ENCODE peak calls at places on chromosomes 6 and 20, in eight cellular contexts. One of them, this sample, is unnamed.
A peak's percentile ranks its signal among the peaks of the same experiment; 100 is the strongest.

GRCh38 chr6:114249522-114249921 is 93.3 kb downstream of the HS3ST5 start:
- DNase-seq in mammary epithelial cell: no peak
- DNase-seq in tibial artery: no peak
- DNase-seq in IMR-90: no peak
- DNase-seq in AG04450: no peak
- DNase-seq in prostate gland: no peak
- DNase-seq in effector memory CD4-positive, alpha-beta T cell: no peak
- DNase-seq in psoas muscle: no peak
- DNase-seq in this sample: no peak

GRCh38 chr6:25202505-25202904 is 76.7 kb upstream of the CARMIL1 start:
- DNase-seq in mammary epithelial cell: peak; percentile 39
- DNase-seq in tibial artery: no peak
- DNase-seq in IMR-90: peak; percentile 89
- DNase-seq in AG04450: peak; percentile 52
- DNase-seq in prostate gland: no peak
- DNase-seq in effector memory CD4-positive, alpha-beta T cell: no peak
- DNase-seq in psoas muscle: no peak
- DNase-seq in this sample: no peak

GRCh38 chr6:75149696-75150095 is 56.2 kb downstream of the COL12A1 start:
- DNase-seq in mammary epithelial cell: no peak
- DNase-seq in tibial artery: no peak
- DNase-seq in IMR-90: no peak
- DNase-seq in AG04450: no peak
- DNase-seq in prostate gland: no peak
- DNase-seq in effector memory CD4-positive, alpha-beta T cell: no peak
- DNase-seq in psoas muscle: no peak
- DNase-seq in this sample: no peak

GRCh38 chr6:6891074-6891754 is 216.5 kb upstream of the RREB1 start:
- DNase-seq in mammary epithelial cell: no peak
- DNase-seq in tibial artery: no peak
- DNase-seq in IMR-90: no peak
- DNase-seq in AG04450: no peak
- DNase-seq in prostate gland: no peak
- DNase-seq in effector memory CD4-positive, alpha-beta T cell: no peak
- DNase-seq in psoas muscle: no peak
- DNase-seq in this sample: no peak

GRCh38 chr6:11744753-11745152 is 33.9 kb downstream of the ADTRP start:
- DNase-seq in mammary epithelial cell: no peak
- DNase-seq in tibial artery: peak; percentile 90
- DNase-seq in IMR-90: peak; percentile 71
- DNase-seq in AG04450: peak; percentile 21
- DNase-seq in prostate gland: no peak
- DNase-seq in effector memory CD4-positive, alpha-beta T cell: no peak
- DNase-seq in psoas muscle: peak; percentile 69
- DNase-seq in this sample: no peak

GRCh38 chr6:124795879-124796838 is 166.1 kb upstream of the RNF217 start:
- DNase-seq in mammary epithelial cell: no peak
- DNase-seq in tibial artery: no peak
- DNase-seq in IMR-90: peak; percentile 1
- DNase-seq in AG04450: no peak
- DNase-seq in prostate gland: peak; percentile 11
- DNase-seq in effector memory CD4-positive, alpha-beta T cell: no peak
- DNase-seq in psoas muscle: no peak
- DNase-seq in this sample: no peak

GRCh38 chr6:125213936-125214335 is 60.4 kb downstream of the TPD52L1 start:
- DNase-seq in mammary epithelial cell: no peak
- DNase-seq in tibial artery: no peak
- DNase-seq in IMR-90: no peak
- DNase-seq in AG04450: no peak
- DNase-seq in prostate gland: no peak
- DNase-seq in effector memory CD4-positive, alpha-beta T cell: no peak
- DNase-seq in psoas muscle: no peak
- DNase-seq in this sample: no peak

GRCh38 chr20:38386004-38386403 is 39.7 kb downstream of the LBP start:
- DNase-seq in mammary epithelial cell: no peak
- DNase-seq in tibial artery: no peak
- DNase-seq in IMR-90: no peak
- DNase-seq in AG04450: no peak
- DNase-seq in prostate gland: no peak
- DNase-seq in effector memory CD4-positive, alpha-beta T cell: no peak
- DNase-seq in psoas muscle: no peak
- DNase-seq in this sample: no peak

GRCh38 chr6:37934276-37934675 is 114.7 kb downstream of the ZFAND3 start:
- DNase-seq in mammary epithelial cell: no peak
- DNase-seq in tibial artery: no peak
- DNase-seq in IMR-90: peak; percentile 56
- DNase-seq in AG04450: no peak
- DNase-seq in prostate gland: no peak
- DNase-seq in effector memory CD4-positive, alpha-beta T cell: no peak
- DNase-seq in psoas muscle: no peak
- DNase-seq in this sample: no peak

GRCh38 chr6:82015043-82015442 is 232.5 kb downstream of the IBTK start:
- DNase-seq in mammary epithelial cell: peak; percentile 61
- DNase-seq in tibial artery: no peak
- DNase-seq in IMR-90: no peak
- DNase-seq in AG04450: no peak
- DNase-seq in prostate gland: no peak
- DNase-seq in effector memory CD4-positive, alpha-beta T cell: no peak
- DNase-seq in psoas muscle: no peak
- DNase-seq in this sample: no peak

GRCh38 chr6:7617954-7618764 is 28.2 kb downstream of the SNRNP48 start:
- DNase-seq in mammary epithelial cell: peak; percentile 98
- DNase-seq in tibial artery: peak; percentile 68
- DNase-seq in IMR-90: peak; percentile 32
- DNase-seq in AG04450: no peak
- DNase-seq in prostate gland: peak; percentile 76
- DNase-seq in effector memory CD4-positive, alpha-beta T cell: no peak
- DNase-seq in psoas muscle: peak; percentile 24
- DNase-seq in this sample: no peak

GRCh38 chr6:157657754-157658153 is 165.3 kb upstream of the SNX9 start:
- DNase-seq in mammary epithelial cell: no peak
- DNase-seq in tibial artery: no peak
- DNase-seq in IMR-90: no peak
- DNase-seq in AG04450: no peak
- DNase-seq in prostate gland: no peak
- DNase-seq in effector memory CD4-positive, alpha-beta T cell: no peak
- DNase-seq in psoas muscle: no peak
- DNase-seq in this sample: no peak

GRCh38 chr6:20191951-20192350 is 20.3 kb downstream of the MBOAT1 start:
- DNase-seq in mammary epithelial cell: no peak
- DNase-seq in tibial artery: no peak
- DNase-seq in IMR-90: no peak
- DNase-seq in AG04450: no peak
- DNase-seq in prostate gland: no peak
- DNase-seq in effector memory CD4-positive, alpha-beta T cell: no peak
- DNase-seq in psoas muscle: no peak
- DNase-seq in this sample: no peak

GRCh38 chr20:59395729-59396128 is 95.3 kb downstream of the EDN3 start:
- DNase-seq in mammary epithelial cell: no peak
- DNase-seq in tibial artery: no peak
- DNase-seq in IMR-90: no peak
- DNase-seq in AG04450: no peak
- DNase-seq in prostate gland: no peak
- DNase-seq in effector memory CD4-positive, alpha-beta T cell: no peak
- DNase-seq in psoas muscle: no peak
- DNase-seq in this sample: no peak
- H3K27ac ChIP-seq in mammary epithelial cell: no peak overlapping the region
- H3K27ac ChIP-seq in tibial artery: no peak overlapping the region
- H3K27ac ChIP-seq in IMR-90: no peak overlapping the region
- H3K27ac ChIP-seq in AG04450: no peak overlapping the region
- H3K27ac ChIP-seq in prostate gland: no peak overlapping the region
- H3K27ac ChIP-seq in effector memory CD4-positive, alpha-beta T cell: no peak overlapping the region
- H3K27ac ChIP-seq in psoas muscle: no peak overlapping the region
- H3K27ac ChIP-seq in this sample: no peak overlapping the region

GRCh38 chr6:5705256-5705655 is 301.5 kb downstream of the NRN1 start:
- DNase-seq in mammary epithelial cell: no peak
- DNase-seq in tibial artery: no peak
- DNase-seq in IMR-90: no peak
- DNase-seq in AG04450: no peak
- DNase-seq in prostate gland: no peak
- DNase-seq in effector memory CD4-positive, alpha-beta T cell: no peak
- DNase-seq in psoas muscle: no peak
- DNase-seq in this sample: no peak

GRCh38 chr6:5710516-5710915 is 296.2 kb downstream of the NRN1 start:
- DNase-seq in mammary epithelial cell: no peak
- DNase-seq in tibial artery: no peak
- DNase-seq in IMR-90: no peak
- DNase-seq in AG04450: no peak
- DNase-seq in prostate gland: no peak
- DNase-seq in effector memory CD4-positive, alpha-beta T cell: no peak
- DNase-seq in psoas muscle: no peak
- DNase-seq in this sample: no peak

GRCh38 chr6:5701086-5701661 is 305.6 kb downstream of the NRN1 start:
- DNase-seq in mammary epithelial cell: no peak
- DNase-seq in tibial artery: no peak
- DNase-seq in IMR-90: no peak
- DNase-seq in AG04450: no peak
- DNase-seq in prostate gland: no peak
- DNase-seq in effector memory CD4-positive, alpha-beta T cell: no peak
- DNase-seq in psoas muscle: no peak
- DNase-seq in this sample: no peak

GRCh38 chr6:5707646-5708045 is 299.1 kb downstream of the NRN1 start:
- DNase-seq in mammary epithelial cell: no peak
- DNase-seq in tibial artery: no peak
- DNase-seq in IMR-90: no peak
- DNase-seq in AG04450: no peak
- DNase-seq in prostate gland: no peak
- DNase-seq in effector memory CD4-positive, alpha-beta T cell: no peak
- DNase-seq in psoas muscle: no peak
- DNase-seq in this sample: no peak

DNA sequence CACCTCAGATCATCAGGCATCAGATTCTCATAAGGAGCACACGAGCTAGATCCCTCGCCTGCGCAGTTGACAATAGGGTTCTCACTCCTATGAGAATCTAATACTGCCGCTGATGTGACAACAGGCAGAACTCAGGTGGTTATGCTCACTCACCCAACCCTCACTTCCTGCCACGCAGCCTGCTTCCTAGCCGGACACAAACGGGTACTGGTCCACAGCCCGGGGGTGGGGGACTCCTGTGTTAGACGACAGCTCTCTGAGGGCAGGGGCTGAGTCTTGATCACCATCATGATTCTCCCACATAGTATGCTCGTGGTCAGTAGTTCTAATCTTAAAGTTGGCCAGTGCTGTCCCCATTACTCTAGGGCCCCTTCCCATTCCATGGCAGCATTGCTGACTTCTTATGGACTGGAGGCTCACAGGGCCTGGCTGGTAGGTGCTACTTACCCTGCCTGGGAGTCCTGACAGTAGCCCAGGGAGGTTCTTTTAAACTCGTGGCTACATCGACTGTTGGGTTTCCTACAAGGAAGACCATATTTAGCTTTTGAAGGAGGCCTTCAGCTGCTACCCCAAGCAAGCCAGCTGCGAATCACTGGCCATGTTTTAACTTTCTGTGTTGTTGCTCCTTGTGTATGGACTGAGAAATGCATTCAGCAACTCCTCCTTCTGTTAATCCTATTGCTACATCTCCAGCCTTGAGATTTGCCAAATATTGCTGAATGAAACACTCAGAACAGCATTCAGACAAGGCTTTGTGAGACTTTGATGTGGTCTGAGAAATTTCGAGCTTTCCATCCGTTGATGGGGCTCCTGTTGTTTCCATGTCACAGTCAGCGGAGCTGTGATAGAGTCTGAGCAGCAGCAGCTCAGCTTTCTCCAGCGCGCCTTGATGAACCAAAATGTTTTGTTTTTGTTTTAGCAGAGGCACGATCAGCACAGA is 300.4 kb downstream of the NRN1 start:
- DNase-seq in mammary epithelial cell: no peak
- DNase-seq in tibial artery: no peak
- DNase-seq in IMR-90: no peak
- DNase-seq in AG04450: no peak
- DNase-seq in prostate gland: no peak
- DNase-seq in effector memory CD4-positive, alpha-beta T cell: no peak
- DNase-seq in psoas muscle: no peak
- DNase-seq in this sample: no peak
- H3K4me3 ChIP-seq in mammary epithelial cell: no peak overlapping the region
- H3K4me3 ChIP-seq in tibial artery: no peak overlapping the region
- H3K4me3 ChIP-seq in IMR-90: no peak overlapping the region
- H3K4me3 ChIP-seq in AG04450: no peak overlapping the region
- H3K4me3 ChIP-seq in prostate gland: no peak overlapping the region
- H3K4me3 ChIP-seq in effector memory CD4-positive, alpha-beta T cell: no peak overlapping the region
- H3K4me3 ChIP-seq in psoas muscle: no peak overlapping the region
- H3K4me3 ChIP-seq in this sample: no peak overlapping the region

GRCh38 chr20:8360035-8360434 is 228.0 kb downstream of the PLCB1 start:
- DNase-seq in mammary epithelial cell: no peak
- DNase-seq in tibial artery: no peak
- DNase-seq in IMR-90: no peak
- DNase-seq in AG04450: no peak
- DNase-seq in prostate gland: no peak
- DNase-seq in effector memory CD4-positive, alpha-beta T cell: no peak
- DNase-seq in psoas muscle: no peak
- DNase-seq in this sample: no peak

GRCh38 chr20:8361779-8362178 is 229.7 kb downstream of the PLCB1 start:
- DNase-seq in mammary epithelial cell: no peak
- DNase-seq in tibial artery: no peak
- DNase-seq in IMR-90: no peak
- DNase-seq in AG04450: no peak
- DNase-seq in prostate gland: no peak
- DNase-seq in effector memory CD4-positive, alpha-beta T cell: no peak
- DNase-seq in psoas muscle: no peak
- DNase-seq in this sample: no peak

GRCh38 chr20:8362457-8362856 is 230.4 kb downstream of the PLCB1 start:
- DNase-seq in mammary epithelial cell: no peak
- DNase-seq in tibial artery: no peak
- DNase-seq in IMR-90: no peak
- DNase-seq in AG04450: no peak
- DNase-seq in prostate gland: peak; percentile 47
- DNase-seq in effector memory CD4-positive, alpha-beta T cell: no peak
- DNase-seq in psoas muscle: no peak
- DNase-seq in this sample: no peak

GRCh38 chr20:8363970-8364733 is 232.1 kb downstream of the PLCB1 start:
- DNase-seq in mammary epithelial cell: no peak
- DNase-seq in tibial artery: no peak
- DNase-seq in IMR-90: no peak
- DNase-seq in AG04450: no peak
- DNase-seq in prostate gland: no peak
- DNase-seq in effector memory CD4-positive, alpha-beta T cell: no peak
- DNase-seq in psoas muscle: no peak
- DNase-seq in this sample: no peak

GRCh38 chr20:8361008-8361652 is 229.1 kb downstream of the PLCB1 start:
- DNase-seq in mammary epithelial cell: peak; percentile 11
- DNase-seq in tibial artery: no peak
- DNase-seq in IMR-90: peak; percentile 58
- DNase-seq in AG04450: no peak
- DNase-seq in prostate gland: no peak
- DNase-seq in effector memory CD4-positive, alpha-beta T cell: no peak
- DNase-seq in psoas muscle: no peak
- DNase-seq in this sample: no peak
- H3K27ac ChIP-seq in mammary epithelial cell: no peak overlapping the region
- H3K27ac ChIP-seq in tibial artery: no peak overlapping the region
- H3K27ac ChIP-seq in IMR-90: no peak overlapping the region
- H3K27ac ChIP-seq in AG04450: no peak overlapping the region
- H3K27ac ChIP-seq in prostate gland: no peak overlapping the region
- H3K27ac ChIP-seq in effector memory CD4-positive, alpha-beta T cell: no peak overlapping the region
- H3K27ac ChIP-seq in psoas muscle: no peak overlapping the region
- H3K27ac ChIP-seq in this sample: no peak overlapping the region

DNA sequence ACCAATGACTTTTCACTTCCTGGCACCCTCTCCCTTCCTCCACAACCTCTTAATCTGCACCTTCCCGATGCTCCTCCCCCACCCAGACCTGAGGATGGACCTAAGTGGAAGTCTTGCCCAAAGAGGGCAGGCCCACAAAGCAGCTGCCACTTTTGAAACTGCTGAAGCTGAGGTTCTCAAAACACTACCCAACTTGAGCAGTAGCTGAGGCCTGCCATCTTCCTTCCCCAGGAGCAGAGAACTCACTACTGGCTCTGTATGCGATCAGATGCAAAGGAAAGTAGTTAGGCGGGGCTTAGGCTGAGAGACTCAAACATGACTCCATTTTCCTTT is 1.5 kb downstream of the HM13 start:
- DNase-seq in mammary epithelial cell: no peak
- DNase-seq in tibial artery: no peak
- DNase-seq in IMR-90: no peak
- DNase-seq in AG04450: no peak
- DNase-seq in prostate gland: no peak
- DNase-seq in effector memory CD4-positive, alpha-beta T cell: no peak
- DNase-seq in psoas muscle: no peak
- DNase-seq in this sample: no peak
- H3K4me3 ChIP-seq in mammary epithelial cell: peak overlapping the region; percentile 99
- H3K4me3 ChIP-seq in tibial artery: peak overlapping the region; percentile 90
- H3K4me3 ChIP-seq in IMR-90: peak overlapping the region; percentile 84
- H3K4me3 ChIP-seq in AG04450: peak overlapping the region; percentile 99
- H3K4me3 ChIP-seq in prostate gland: peak overlapping the region; percentile 89
- H3K4me3 ChIP-seq in effector memory CD4-positive, alpha-beta T cell: peak overlapping the region; percentile 91
- H3K4me3 ChIP-seq in psoas muscle: peak overlapping the region; percentile 99
- H3K4me3 ChIP-seq in this sample: peak overlapping the region; percentile 58

This sample was measured in CD4-positive, alpha-beta memory T cell.